ENCODE peak calls at places on chromosomes 5 and 9, in four cellular contexts. D, O, Y and G are unnamed samples.

GRCh38 chr5:72194846-72195245 is 87.6 kb downstream of the MAP1B start:
- DNase-seq in Y (no peak), O (no peak), D (no peak), G (no peak)

GRCh38 chr5:60076746-60077145 is 183.2 kb upstream of the PDE4D start:
- DNase-seq in Y (no peak), O (no peak), D (peak), G (no peak)

GRCh38 chr9:22244141-22245011 is 202.2 kb upstream of the DMRTA1 start:
- DNase-seq in Y (peak), D (no peak), O (peak), G (peak)

GRCh38 chr9:33202552-33203300 is 35.6 kb upstream of the B4GALT1 start:
- DNase-seq in Y (peak), O (no peak), D (no peak), G (no peak)

GRCh38 chr5:137560414-137560813 is 61.3 kb upstream of the SPOCK1 start:
- DNase-seq in O (peak), D (no peak), Y (no peak), G (peak)

GRCh38 chr9:108836771-108837170 is 19.0 kb downstream of the ACTL7B start:
- DNase-seq in O (peak), D (peak), Y (no peak), G (no peak)

GRCh38 chr5:65871182-65871581 is 55.2 kb upstream of the ERBIN start:
- DNase-seq in D (no peak), O (peak), Y (peak), G (peak)

GRCh38 chr9:19894975-19895374 is 106.1 kb upstream of the SLC24A2 start:
- DNase-seq in D (no peak), Y (no peak), O (no peak), G (no peak)

DNA sequence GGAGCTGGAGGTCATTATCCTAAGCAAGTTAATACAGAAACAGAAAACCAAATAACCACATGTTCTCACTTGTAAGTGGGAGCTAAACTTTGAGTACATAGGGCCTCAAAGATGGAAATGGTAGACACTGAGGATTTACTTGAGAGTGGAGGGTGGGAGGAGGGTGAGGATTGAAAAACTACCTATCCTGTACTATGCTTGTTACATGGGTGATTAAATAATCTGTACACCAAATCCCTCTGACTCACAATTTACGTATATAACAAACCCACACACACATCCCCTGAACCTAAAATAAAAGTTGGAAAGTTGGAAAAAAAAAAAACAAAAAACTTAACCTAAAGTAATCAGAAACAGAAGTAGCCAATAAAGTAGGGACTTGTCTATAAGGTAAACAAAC is 48.8 kb upstream of the LARP1 start:
- DNase-seq in D (no peak), Y (no peak), O (no peak), G (no peak)
- TF ChIP-seq CTCF in D (no peak), Y (no peak), O (no peak), G (no peak)

GRCh38 chr5:45132972-45133371 is 324.2 kb downstream of the MRPS30 start:
- DNase-seq in Y (no peak), D (no peak), O (no peak), G (no peak)
- TF ChIP-seq CTCF in Y (no peak), D (no peak), O (no peak), G (no peak)

GRCh38 chr5:156476704-156477103 is 149.7 kb downstream of the SGCD start:
- DNase-seq in O (no peak), Y (no peak), D (no peak), G (no peak)
- TF ChIP-seq CTCF in O (no peak), Y (no peak), D (no peak), G (no peak)

GRCh38 chr5:5335115-5335514 is 87.4 kb upstream of the ICE1 start:
- DNase-seq in O (peak), Y (peak), D (no peak), G (peak)

GRCh38 chr5:5330723-5331530 is 91.5 kb upstream of the ICE1 start:
- DNase-seq in D (no peak), Y (no peak), O (no peak), G (no peak)

GRCh38 chr5:5335708-5336211 is 86.7 kb upstream of the ICE1 start:
- DNase-seq in Y (peak), D (no peak), O (peak), G (peak)

GRCh38 chr5:5332287-5332686 is 90.2 kb upstream of the ICE1 start:
- DNase-seq in O (no peak), D (no peak), Y (no peak), G (no peak)

GRCh38 chr5:5331838-5332237 is 90.6 kb upstream of the ICE1 start:
- DNase-seq in Y (no peak), O (no peak), D (no peak), G (no peak)
- TF ChIP-seq CTCF in Y (no peak), O (no peak), D (no peak), G (no peak)

DNA sequence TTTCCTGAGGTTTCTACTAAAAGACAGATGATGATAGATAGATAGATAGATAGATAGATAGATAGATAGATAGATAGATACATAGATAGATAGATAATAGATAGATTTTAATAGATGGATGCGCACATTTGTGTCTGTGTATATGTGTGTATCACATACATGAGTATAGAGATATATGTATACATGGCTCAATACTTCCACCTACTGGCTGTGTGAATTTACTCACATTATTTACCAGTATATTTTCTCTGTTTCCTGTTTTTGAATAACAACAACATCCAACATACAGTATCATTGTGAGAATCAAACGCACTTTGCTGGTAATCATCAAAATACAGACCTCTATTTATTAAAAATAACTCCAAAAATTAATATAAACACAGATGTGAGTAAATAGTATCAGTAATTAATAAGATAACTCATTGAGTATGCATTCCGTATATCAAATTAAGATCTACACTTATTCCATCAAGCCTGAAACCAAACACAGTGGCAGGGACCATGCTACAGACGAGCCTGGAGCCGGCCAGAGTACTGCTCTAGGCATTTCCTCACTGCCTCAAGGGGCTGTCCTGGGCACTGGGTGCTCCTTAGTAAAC is 338.0 kb downstream of the SEMA5A start:
- DNase-seq in Y (peak), D (no peak), O (peak), G (peak)
- TF ChIP-seq CTCF in Y (peak), D (no peak), O (peak), G (peak)

GRCh38 chr9:98806394-98807069 is 938 bp upstream of the GALNT12 start:
- DNase-seq in D (peak), O (peak), Y (peak), G (peak)
- TF ChIP-seq CTCF in D (no peak), O (peak), Y (peak), G (peak)

DNA sequence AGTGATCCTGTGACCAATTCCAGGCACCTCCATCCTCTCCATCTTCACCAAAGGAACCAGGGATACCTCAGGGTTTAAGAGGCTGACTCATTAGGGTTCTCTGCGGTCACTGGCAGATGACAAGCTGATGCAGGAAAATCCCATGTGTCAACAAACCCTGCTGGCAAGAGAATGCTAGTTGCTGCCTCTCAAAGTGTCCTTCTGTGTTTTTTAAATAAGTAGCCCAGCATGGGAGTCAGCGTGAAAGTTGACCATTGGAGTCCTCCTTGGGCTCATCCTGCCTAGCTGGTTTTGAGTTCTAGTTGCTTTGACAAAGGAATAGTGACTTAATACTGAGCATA is 200.2 kb downstream of the SLIT3 start:
- DNase-seq in D (peak), O (peak), Y (peak), G (peak)
- TF ChIP-seq CTCF in D (no peak), O (no peak), Y (no peak), G (no peak)